ENCODE peak calls at places on chromosome 15, in eight cellular contexts. X is heart right ventricle, F is left lung, A is endothelial cell, U is tibial nerve, R is progenitor cell of endocrine pancreas, H is omental fat pad, V is AG09319. B is an unnamed sample.

GRCh38 chr15:78906310-78906608 is 33.6 kb downstream of the MORF4L1 start:
- DNase-seq in X (no peak), F (no peak), A (no peak), U (no peak), R (no peak), H (peak), V (peak), B (no peak)

GRCh38 chr15:77921664-77922063 is 155.8 kb downstream of the TBC1D2B start:
- DNase-seq in X (no peak), F (no peak), A (no peak), U (no peak), R (no peak), H (no peak), V (no peak), B (no peak)

GRCh38 chr15:81118361-81118760 is 15.7 kb upstream of the CFAP161 start:
- DNase-seq in X (no peak), F (peak), A (no peak), U (no peak), R (no peak), H (no peak), V (no peak), B (no peak)

GRCh38 chr15:100261302-100262240 is 80.2 kb downstream of the ADAMTS17 start:
- DNase-seq in X (no peak), F (no peak), A (no peak), U (no peak), R (peak), H (no peak), V (no peak), B (no peak)

GRCh38 chr15:70243686-70244540 is 146.2 kb upstream of the TLE3 start:
- DNase-seq in X (no peak), F (no peak), A (no peak), U (no peak), R (no peak), H (no peak), V (no peak), B (no peak)

GRCh38 chr15:83275412-83275811 is 9.1 kb downstream of the BNC1 start:
- DNase-seq in X (no peak), F (no peak), A (no peak), U (no peak), R (no peak), H (no peak), V (no peak), B (no peak)

GRCh38 chr15:98070132-98070531 is 109.6 kb downstream of the ARRDC4 start:
- DNase-seq in X (no peak), F (no peak), A (no peak), U (no peak), R (no peak), H (no peak), V (no peak), B (no peak)

GRCh38 chr15:81111510-81112375 is 22.3 kb upstream of the CFAP161 start:
- DNase-seq in X (no peak), F (no peak), A (no peak), U (no peak), R (no peak), H (no peak), V (no peak), B (no peak)

GRCh38 chr15:40330368-40330836 is 6.9 kb downstream of the INAFM2 start:
- DNase-seq in X (peak), F (no peak), A (no peak), U (no peak), R (no peak), H (no peak), V (no peak), B (no peak)

GRCh38 chr15:68594533-68595259 is 15.9 kb downstream of the CORO2B start:
- DNase-seq in X (no peak), F (no peak), A (no peak), U (no peak), R (no peak), H (no peak), V (no peak), B (no peak)

GRCh38 chr15:88638626-88639372 is at the start of gene ISG20:
- DNase-seq in X (peak), F (peak), A (peak), U (peak), R (peak), H (peak), V (peak), B (peak)

GRCh38 chr15:92599394-92599970 is 56.1 kb downstream of the FAM174B start:
- DNase-seq in X (no peak), F (no peak), A (no peak), U (no peak), R (no peak), H (no peak), V (no peak), B (no peak)

GRCh38 chr15:49855917-49856637 is 235.2 kb downstream of the DTWD1 start:
- DNase-seq in X (no peak), F (no peak), A (no peak), U (no peak), R (no peak), H (no peak), V (peak), B (no peak)

GRCh38 chr15:43509002-43509922 is 8.1 kb upstream of the MAP1A start:
- DNase-seq in X (no peak), F (no peak), A (no peak), U (no peak), R (no peak), H (no peak), V (no peak), B (no peak)

GRCh38 chr15:101240364-101240763 is 11.5 kb downstream of the CHSY1 start:
- DNase-seq in X (no peak), F (no peak), A (no peak), U (no peak), R (no peak), H (no peak), V (no peak), B (no peak)

GRCh38 chr15:99443056-99443756 is 122.6 kb upstream of the MEF2A start:
- DNase-seq in X (no peak), F (no peak), A (no peak), U (peak), R (no peak), H (no peak), V (no peak), B (peak)

GRCh38 chr15:82571722-82572222 is 31.5 kb upstream of the RPS17 start:
- DNase-seq in X (peak), F (peak), A (peak), U (peak), R (no peak), H (no peak), V (peak), B (no peak)

GRCh38 chr15:100298257-100298656 is 43.5 kb downstream of the ADAMTS17 start:
- DNase-seq in X (no peak), F (no peak), A (no peak), U (no peak), R (no peak), H (no peak), V (no peak), B (no peak)

DNA sequence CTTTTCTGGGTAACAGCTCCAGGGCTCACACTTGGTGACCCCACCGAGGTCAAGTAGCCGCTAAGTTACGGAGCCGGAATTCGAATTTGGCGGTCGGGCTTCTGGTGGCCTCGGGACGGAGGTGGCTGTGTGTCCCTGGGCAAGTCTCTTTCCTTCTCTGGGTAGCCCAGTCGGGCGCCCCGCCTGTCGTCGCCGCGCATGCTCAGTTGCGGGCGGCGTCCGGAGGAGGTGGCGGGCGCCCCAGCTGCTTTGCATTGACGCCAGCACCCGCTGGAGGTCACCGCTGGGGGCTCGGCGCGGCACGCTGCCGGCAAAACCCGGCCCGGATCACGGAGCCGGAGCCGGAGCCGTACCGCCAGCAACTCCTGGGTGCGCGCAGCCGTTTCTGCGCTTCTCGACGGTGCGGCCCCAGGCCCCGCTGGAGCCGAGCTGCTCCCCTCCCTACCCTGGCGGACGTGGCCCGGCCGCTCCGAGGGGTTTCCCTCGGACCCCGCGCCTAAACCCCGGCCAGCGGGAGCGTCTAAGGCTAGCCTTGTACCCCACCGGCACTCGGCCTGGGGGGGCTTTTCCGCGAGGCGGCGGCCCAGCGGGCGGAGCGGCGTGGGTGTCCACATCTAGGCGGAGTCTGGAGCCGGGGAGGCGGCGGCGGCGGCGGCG is 474 bp upstream of the PDE8A start:
- DNase-seq in X (peak), F (peak), A (peak), U (peak), R (peak), H (peak), V (peak), B (peak)
- TF ChIP-seq CTCF in X (peak), F (no peak), A (no peak), U (peak), R (peak), H (no peak), V (no peak), B (no peak)

GRCh38 chr15:96028620-96029019 is 301.9 kb upstream of the NR2F2 start:
- DNase-seq in X (no peak), F (no peak), A (no peak), U (no peak), R (no peak), H (no peak), V (no peak), B (no peak)
- TF ChIP-seq CTCF in X (no peak), F (no peak), A (no peak), U (no peak), R (no peak), H (no peak), V (no peak), B (no peak)

DNA sequence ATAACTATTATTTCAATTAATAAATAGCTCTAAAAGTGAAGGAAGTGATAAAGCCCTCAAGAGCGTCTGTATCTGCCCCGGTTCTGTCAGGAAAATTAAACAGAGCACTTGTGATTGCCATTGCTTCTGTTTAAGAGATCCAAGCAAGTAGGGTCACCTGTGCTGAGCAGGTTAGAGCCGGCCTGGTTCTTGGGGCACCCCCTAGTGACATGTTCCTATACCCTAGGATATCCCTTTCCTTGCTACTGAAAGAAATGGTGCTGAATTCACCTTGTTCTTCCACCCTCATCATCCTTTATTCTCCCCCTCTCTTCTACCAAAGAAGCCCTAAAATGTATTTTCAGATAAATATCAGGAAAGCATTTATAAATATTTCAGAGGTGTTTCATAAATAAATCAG is 323.5 kb downstream of the RORA start:
- DNase-seq in X (no peak), F (no peak), A (no peak), U (no peak), R (no peak), H (no peak), V (no peak), B (no peak)
- TF ChIP-seq CTCF in X (no peak), F (no peak), A (no peak), U (no peak), R (peak), H (no peak), V (no peak), B (no peak)

DNA sequence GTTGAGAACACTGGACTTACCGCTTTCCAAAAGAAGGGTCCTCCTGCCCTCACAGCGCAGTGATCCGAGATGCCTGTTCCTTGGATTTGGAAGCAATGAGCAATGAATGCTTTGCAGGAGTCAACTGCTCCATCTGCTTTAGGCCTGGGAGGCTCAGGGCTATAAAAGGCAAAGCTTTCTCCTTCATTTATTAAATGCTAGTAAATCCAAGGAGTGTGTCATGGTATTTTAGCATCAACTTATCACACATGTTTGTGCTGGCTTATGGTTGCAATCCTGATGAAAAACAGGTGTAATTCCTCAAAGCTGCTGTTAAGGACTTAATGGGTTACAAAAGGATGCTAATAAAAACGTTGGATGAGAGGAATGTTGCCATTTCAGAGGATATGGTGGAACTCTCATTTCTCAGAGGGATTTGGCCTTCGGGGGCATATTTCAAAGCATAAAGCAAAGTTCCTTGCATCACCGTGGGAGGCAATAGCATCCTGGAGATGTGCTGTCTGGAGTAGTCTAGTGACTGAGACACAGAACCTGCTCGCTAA is 158.5 kb upstream of the TPM1 start:
- DNase-seq in X (no peak), F (no peak), A (no peak), U (no peak), R (no peak), H (no peak), V (peak), B (no peak)
- TF ChIP-seq CTCF in X (no peak), F (no peak), A (no peak), U (no peak), R (no peak), H (no peak), V (peak), B (no peak)

DNA sequence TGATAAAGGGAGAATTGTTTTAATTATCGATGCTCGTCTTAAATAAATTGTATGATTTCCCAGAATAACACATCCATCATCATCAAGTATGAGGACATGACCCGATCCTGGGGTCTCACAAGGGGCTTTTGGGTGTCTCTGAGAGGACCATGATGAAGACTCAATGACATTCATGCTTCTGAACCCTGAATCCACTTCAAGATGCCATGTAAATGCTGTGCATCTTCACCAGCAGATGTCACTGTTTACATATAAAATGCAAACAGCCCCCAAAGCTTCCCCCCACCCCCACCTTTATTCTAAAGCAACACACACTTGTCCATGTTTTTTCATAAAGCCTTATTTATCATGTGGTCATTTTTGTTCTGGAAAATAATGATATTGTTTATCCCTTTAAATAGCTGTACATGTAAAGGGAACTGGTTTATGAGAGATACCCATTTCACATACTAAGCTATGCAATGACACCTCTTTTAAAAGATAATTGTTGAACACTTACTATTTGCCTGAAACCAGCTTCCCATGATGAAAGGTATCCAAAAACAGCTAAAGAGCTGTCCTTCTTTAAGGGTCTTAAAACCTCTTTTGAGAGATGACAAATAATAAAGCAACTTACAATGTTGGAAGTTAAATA is 69.7 kb upstream of the UBE3A start:
- DNase-seq in X (peak), F (no peak), A (no peak), U (no peak), R (no peak), H (no peak), V (peak), B (no peak)
- TF ChIP-seq CTCF in X (peak), F (peak), A (peak), U (peak), R (peak), H (no peak), V (peak), B (peak)

GRCh38 chr15:73568881-73569280 is 64.3 kb downstream of the NPTN start:
- DNase-seq in X (no peak), F (no peak), A (no peak), U (no peak), R (no peak), H (no peak), V (no peak), B (no peak)

GRCh38 chr15:73558529-73558928 is 74.7 kb downstream of the NPTN start:
- DNase-seq in X (no peak), F (no peak), A (no peak), U (no peak), R (no peak), H (no peak), V (no peak), B (no peak)

GRCh38 chr15:73560501-73561117 is 72.6 kb downstream of the NPTN start:
- DNase-seq in X (peak), F (no peak), A (no peak), U (no peak), R (no peak), H (no peak), V (peak), B (no peak)

GRCh38 chr15:73567022-73567421 is 66.2 kb downstream of the NPTN start:
- DNase-seq in X (no peak), F (no peak), A (no peak), U (no peak), R (no peak), H (no peak), V (no peak), B (no peak)

DNA sequence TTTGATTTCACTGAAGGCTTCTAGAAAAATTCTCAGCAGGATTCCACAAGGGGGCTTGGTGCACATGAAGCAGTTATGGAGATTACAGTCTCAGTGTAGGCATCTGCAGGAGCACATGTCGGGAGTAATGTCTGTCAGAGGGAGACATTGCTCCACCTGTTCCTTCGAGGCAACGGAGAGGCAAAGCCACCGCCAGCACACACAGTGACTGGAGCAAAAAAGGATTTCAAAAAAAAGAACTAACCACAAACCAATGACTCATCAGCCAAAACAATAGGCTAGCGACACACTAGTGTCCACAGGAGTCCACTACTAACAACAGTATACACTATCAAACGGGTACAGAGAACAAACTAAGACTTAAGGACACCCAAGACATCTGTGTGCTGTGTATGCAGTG is 68.9 kb downstream of the NPTN start:
- DNase-seq in X (no peak), F (no peak), A (no peak), U (no peak), R (no peak), H (no peak), V (no peak), B (no peak)
- TF ChIP-seq CTCF in X (no peak), F (no peak), A (no peak), U (no peak), R (no peak), H (no peak), V (no peak), B (no peak)